ENCODE peak calls at places on chromosome 13, in six cellular contexts. M is activated T-cell treated with anti-CD3 and anti-CD28 coated beads for 1 hour; Z is C1 segment of cervical spinal cord; T is CD4-positive, CD25-positive, alpha-beta regulatory T cell; K is stromal cell of bone marrow; C is mesothelial cell of epicardium. D is an unnamed sample.

GRCh38 chr13:18232994-18233782 is 948.4 kb downstream of the TUBA3C start:
- DNase-seq in Z (no peak), C (no peak), K (no peak), M (no peak), T (no peak), D (no peak)

GRCh38 chr13:26048745-26049144 is 3.1 kb downstream of the SHISA2 start:
- DNase-seq in T (no peak), Z (no peak), K (no peak), C (no peak), M (no peak), D (no peak)

GRCh38 chr13:60019119-60019993 is 144.4 kb downstream of the DIAPH3 start:
- DNase-seq in Z (no peak), M (no peak), C (no peak), T (peak; percentile 76), K (no peak), D (no peak)

GRCh38 chr13:29815336-29815735 is 35.1 kb downstream of the UBL3 start:
- DNase-seq in M (no peak), Z (no peak), T (no peak), K (no peak), C (no peak), D (no peak)

GRCh38 chr13:24053505-24054251 is 106.8 kb upstream of the SPATA13 start:
- DNase-seq in T (peak; percentile 81), M (peak; percentile 32), C (no peak), Z (peak; percentile 34), K (peak; percentile 45), D (peak; percentile 24)

GRCh38 chr13:113835461-113836274 is 28.2 kb downstream of the GAS6 start:
- DNase-seq in T (no peak), C (no peak), M (no peak), Z (no peak), K (no peak), D (no peak)

GRCh38 chr13:30851697-30852096 is 54.4 kb upstream of the MEDAG start:
- DNase-seq in T (no peak), K (no peak), Z (no peak), C (no peak), M (no peak), D (no peak)

GRCh38 chr13:111284579-111284978 is 35.9 kb upstream of the TEX29 start:
- DNase-seq in Z (no peak), T (no peak), C (no peak), M (no peak), K (no peak), D (no peak)

GRCh38 chr13:59409211-59409610 is 754.5 kb downstream of the DIAPH3 start:
- DNase-seq in M (no peak), C (no peak), Z (no peak), T (no peak), K (no peak), D (no peak)